ENCODE peak calls at places on chromosome 6, in seven cellular contexts. E is adrenal gland, R is breast epithelium, L is erythroblast, V is esophagus squamous epithelium, G is body of pancreas, Y is heart left ventricle. T is an unnamed sample.

GRCh38 chr6:132527791-132528190 is 10.3 kb upstream of the TAAR9 start:
- DNase-seq in E (no peak), R (no peak), L (no peak), V (no peak), G (no peak), Y (no peak), T (no peak)

GRCh38 chr6:145148392-145149175 is 586.7 kb downstream of the EPM2A start:
- DNase-seq in E (peak; percentile 81), R (peak; percentile 61), L (no peak), V (no peak), G (peak; percentile 69), Y (peak; percentile 54), T (no peak)

GRCh38 chr6:107658920-107659879 is 164.9 kb downstream of the SCML4 start:
- DNase-seq in E (no peak), R (no peak), L (no peak), V (no peak), G (no peak), Y (no peak), T (no peak)

GRCh38 chr6:32819729-32820128 is 2.9 kb upstream of the HLA-DOB start:
- DNase-seq in E (no peak), R (no peak), L (no peak), V (no peak), G (no peak), Y (no peak), T (no peak)

GRCh38 chr6:75855047-75855446 is 106.0 kb downstream of the MYO6 start:
- DNase-seq in E (peak; percentile 39), R (no peak), L (peak; percentile 58), V (no peak), G (peak; percentile 78), Y (no peak), T (no peak)

GRCh38 chr6:135144678-135145508 is 36.2 kb upstream of the MYB start:
- DNase-seq in E (peak; percentile 11), R (no peak), L (peak; percentile 69), V (no peak), G (peak; percentile 7), Y (no peak), T (no peak)

GRCh38 chr6:129923520-129923919 is 62.4 kb upstream of the TMEM244 start:
- DNase-seq in E (no peak), R (no peak), L (no peak), V (no peak), G (no peak), Y (no peak), T (no peak)

GRCh38 chr6:104940238-104940880 is 16.5 kb upstream of the LIN28B start:
- DNase-seq in E (no peak), R (no peak), L (peak; percentile 66), V (no peak), G (no peak), Y (no peak), T (no peak)

GRCh38 chr6:28542440-28543293 is 17.0 kb downstream of the GPX5 start:
- DNase-seq in E (peak; percentile 17), R (no peak), L (peak; percentile 85), V (no peak), G (peak; percentile 60), Y (no peak), T (no peak)

GRCh38 chr6:633611-634010 is 23.3 kb downstream of the HUS1B start:
- DNase-seq in E (no peak), R (no peak), L (no peak), V (no peak), G (no peak), Y (no peak), T (no peak)

GRCh38 chr6:134172020-134172766 is 119.8 kb upstream of the SLC2A12 start:
- DNase-seq in E (no peak), R (no peak), L (no peak), V (no peak), G (no peak), Y (no peak), T (no peak)

GRCh38 chr6:16187185-16187584 is 51.2 kb upstream of the GMPR start:
- DNase-seq in E (no peak), R (no peak), L (no peak), V (no peak), G (no peak), Y (no peak), T (no peak)

GRCh38 chr6:165806126-165806810 is 143.2 kb upstream of the PDE10A start:
- DNase-seq in E (no peak), R (no peak), L (no peak), V (no peak), G (no peak), Y (no peak), T (no peak)

GRCh38 chr6:16514249-16514648 is 247.0 kb downstream of the ATXN1 start:
- DNase-seq in E (no peak), R (no peak), L (peak; percentile 41), V (no peak), G (peak; percentile 10), Y (no peak), T (peak; percentile 36)

GRCh38 chr6:43060034-43060754 is 763 bp downstream of the KLC4 start:
- DNase-seq in E (peak; percentile 39), R (no peak), L (peak; percentile 33), V (no peak), G (peak; percentile 79), Y (peak; percentile 35), T (no peak)

GRCh38 chr6:111880181-111880944 is 7.1 kb upstream of the FYN start:
- DNase-seq in E (no peak), R (no peak), L (no peak), V (no peak), G (no peak), Y (no peak), T (no peak)

GRCh38 chr6:53910834-53911233 is 116.0 kb downstream of the LRRC1 start:
- DNase-seq in E (no peak), R (no peak), L (no peak), V (no peak), G (no peak), Y (no peak), T (no peak)

GRCh38 chr6:168180548-168181011 is 101.6 kb upstream of the FRMD1 start:
- DNase-seq in E (no peak), R (no peak), L (no peak), V (no peak), G (no peak), Y (no peak), T (no peak)

GRCh38 chr6:35181933-35182612 is 31.7 kb upstream of the SCUBE3 start:
- DNase-seq in E (peak; percentile 71), R (peak; percentile 67), L (peak; percentile 70), V (no peak), G (peak; percentile 30), Y (peak; percentile 70), T (peak; percentile 40)

GRCh38 chr6:43823879-43824740 is 54.1 kb downstream of the VEGFA start:
- DNase-seq in E (no peak), R (no peak), L (no peak), V (no peak), G (peak; percentile 95), Y (no peak), T (no peak)

GRCh38 chr6:52881996-52882841 is 27.3 kb downstream of the GSTA3 start:
- DNase-seq in E (peak; percentile 83), R (peak; percentile 56), L (peak; percentile 73), V (peak; percentile 3), G (peak; percentile 83), Y (peak; percentile 53), T (peak; percentile 77)

GRCh38 chr6:27406085-27406484 is 17.5 kb downstream of the ZNF391 start:
- DNase-seq in E (no peak), R (no peak), L (no peak), V (no peak), G (no peak), Y (no peak), T (no peak)

GRCh38 chr6:10733863-10734262 is 11.0 kb downstream of the TMEM14C start:
- DNase-seq in E (no peak), R (no peak), L (no peak), V (no peak), G (no peak), Y (no peak), T (no peak)

GRCh38 chr6:31676322-31676903 is 4.5 kb downstream of the LY6G5C start:
- DNase-seq in E (no peak), R (no peak), L (no peak), V (no peak), G (no peak), Y (no peak), T (no peak)

GRCh38 chr6:31680226-31680840 is 534 bp downstream of the LY6G5C start:
- DNase-seq in E (no peak), R (no peak), L (no peak), V (no peak), G (no peak), Y (no peak), T (no peak)

GRCh38 chr6:31676904-31677303 is 4.0 kb downstream of the LY6G5C start:
- DNase-seq in E (no peak), R (no peak), L (no peak), V (no peak), G (no peak), Y (no peak), T (no peak)

GRCh38 chr6:31677955-31678354 is 2.9 kb downstream of the LY6G5C start:
- DNase-seq in E (no peak), R (no peak), L (no peak), V (no peak), G (no peak), Y (no peak), T (no peak)

GRCh38 chr6:31680841-31681671 is at the start of gene LY6G5C:
- DNase-seq in E (peak; percentile 85), R (peak; percentile 87), L (peak; percentile 81), V (peak; percentile 33), G (peak; percentile 88), Y (peak; percentile 82), T (peak; percentile 70)
- TF ChIP-seq POLR2A in E (no peak), R (no peak), L (peak; percentile 15), V (no peak), G (peak; percentile 48), Y (no peak), T (peak; percentile 20)

GRCh38 chr6:63598251-63599036 is 26.2 kb downstream of the LOC128125822 start:
- DNase-seq in E (peak; percentile 73), R (peak; percentile 58), L (peak; percentile 73), V (peak; percentile 13), G (peak; percentile 82), Y (peak; percentile 57), T (peak; percentile 70)
- TF ChIP-seq POLR2A in E (no peak), R (no peak), L (no peak), V (no peak), G (no peak), Y (no peak), T (no peak)

GRCh38 chr6:122641818-122642217 is 31.6 kb downstream of the PKIB start:
- DNase-seq in E (no peak), R (no peak), L (no peak), V (no peak), G (no peak), Y (no peak), T (no peak)

GRCh38 chr6:122645256-122645655 is 35.1 kb downstream of the PKIB start:
- DNase-seq in E (no peak), R (no peak), L (no peak), V (no peak), G (no peak), Y (no peak), T (no peak)

DNA sequence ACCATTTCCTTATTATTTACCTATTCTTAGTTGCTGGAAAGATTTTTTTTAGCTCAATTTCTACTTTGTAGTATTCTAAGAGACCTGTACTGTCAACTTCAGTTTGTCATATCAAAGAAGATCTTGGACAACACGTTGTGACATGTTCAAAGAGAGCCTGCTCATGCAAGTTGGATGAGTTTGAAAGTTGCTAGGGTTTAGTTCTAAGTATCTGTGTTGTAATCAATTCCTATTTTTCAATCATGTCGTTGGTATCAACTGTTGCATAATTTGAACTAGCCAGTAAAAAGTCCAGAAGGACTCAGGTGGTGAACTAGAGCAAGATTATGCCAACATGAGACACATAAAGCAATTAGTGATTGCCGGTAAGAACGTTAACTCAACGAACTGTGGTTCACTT is 30.2 kb downstream of the PKIB start:
- DNase-seq in E (no peak), R (no peak), L (no peak), V (no peak), G (no peak), Y (no peak), T (no peak)
- TF ChIP-seq POLR2A in E (no peak), R (no peak), L (no peak), V (no peak), G (no peak), Y (no peak), T (no peak)

GRCh38 chr6:157823523-157824370 is 701 bp downstream of the SNX9 start:
- DNase-seq in E (peak; percentile 82), R (peak; percentile 59), L (peak; percentile 89), V (no peak), G (peak; percentile 82), Y (peak; percentile 50), T (peak; percentile 34)
- TF ChIP-seq POLR2A in E (no peak), R (peak; percentile 47), L (peak; percentile 89), V (no peak), G (peak; percentile 75), Y (peak; percentile 10), T (peak; percentile 26)

T was measured in tibial nerve.